ENCODE peak calls at places on chromosomes 3 and 15, in five cellular contexts. M is left ventricle myocardium inferior, Q is uterus, L is tibial artery, V is bronchial epithelial cell. K is an unnamed sample.

GRCh38 chr15:68447209-68447608 is 15.2 kb upstream of the ITGA11 start:
- DNase-seq in M (no peak), Q (no peak), L (peak), V (peak), K (no peak)

GRCh38 chr15:25094519-25094918 is 139.7 kb downstream of the SNRPN start:
- DNase-seq in M (no peak), Q (no peak), L (no peak), V (no peak), K (no peak)

GRCh38 chr3:32249184-32249782 is 10.8 kb downstream of the CMTM8 start:
- DNase-seq in M (no peak), Q (no peak), L (no peak), V (peak), K (no peak)

GRCh38 chr15:96369351-96369750 is 38.9 kb downstream of the NR2F2 start:
- DNase-seq in M (no peak), Q (no peak), L (no peak), V (no peak), K (no peak)

GRCh38 chr3:12963869-12964712 is 109.1 kb downstream of the IQSEC1 start:
- DNase-seq in M (no peak), Q (no peak), L (no peak), V (no peak), K (peak)

GRCh38 chr3:183151716-183152385 is 10.7 kb downstream of the LAMP3 start:
- DNase-seq in M (no peak), Q (no peak), L (no peak), V (no peak), K (no peak)

GRCh38 chr3:11188231-11188630 is 33.9 kb downstream of the HRH1 start:
- DNase-seq in M (no peak), Q (no peak), L (peak), V (no peak), K (no peak)

GRCh38 chr3:150830745-150831144 is 67.8 kb upstream of the SIAH2 start:
- DNase-seq in M (no peak), Q (no peak), L (no peak), V (no peak), K (no peak)

GRCh38 chr3:15896500-15896899 is 98.7 kb upstream of the ANKRD28 start:
- DNase-seq in M (no peak), Q (no peak), L (no peak), V (no peak), K (no peak)

GRCh38 chr3:14991818-14992612 is 44.6 kb downstream of the NR2C2 start:
- DNase-seq in M (no peak), Q (no peak), L (no peak), V (peak), K (no peak)

GRCh38 chr3:171384101-171384891 is 75.9 kb downstream of the TNIK start:
- DNase-seq in M (no peak), Q (no peak), L (no peak), V (no peak), K (no peak)

GRCh38 chr3:134341391-134341790 is 32.9 kb downstream of the AMOTL2 start:
- DNase-seq in M (no peak), Q (no peak), L (peak), V (peak), K (no peak)

GRCh38 chr15:39094116-39094515 is 486.8 kb upstream of the THBS1 start:
- DNase-seq in M (no peak), Q (no peak), L (no peak), V (no peak), K (no peak)

GRCh38 chr3:195468391-195468776 is 25.6 kb upstream of the ACAP2 start:
- DNase-seq in M (no peak), Q (no peak), L (no peak), V (no peak), K (no peak)

GRCh38 chr3:126510323-126510910 is 7.2 kb downstream of the UROC1 start:
- DNase-seq in M (no peak), Q (no peak), L (no peak), V (no peak), K (no peak)

GRCh38 chr3:71831599-71831998 is 46.7 kb upstream of the PROK2 start:
- DNase-seq in M (no peak), Q (no peak), L (no peak), V (peak), K (no peak)

GRCh38 chr3:13121553-13122001 is 48.3 kb upstream of the IQSEC1 start:
- DNase-seq in M (no peak), Q (no peak), L (peak), V (no peak), K (no peak)

GRCh38 chr3:142087676-142088075 is 61.7 kb downstream of the TFDP2 start:
- DNase-seq in M (no peak), Q (no peak), L (no peak), V (peak), K (no peak)

GRCh38 chr3:115876860-115877646 is 253.7 kb downstream of the GAP43 start:
- DNase-seq in M (no peak), Q (no peak), L (no peak), V (no peak), K (peak)

GRCh38 chr3:24367681-24368264 is 126.9 kb downstream of the THRB start:
- DNase-seq in M (no peak), Q (no peak), L (no peak), V (no peak), K (no peak)

GRCh38 chr3:11820540-11821041 is 26.1 kb downstream of the TAMM41 start:
- DNase-seq in M (no peak), Q (no peak), L (no peak), V (no peak), K (peak)

GRCh38 chr3:14209596-14210280 is 31.1 kb downstream of the LSM3 start:
- DNase-seq in M (no peak), Q (no peak), L (no peak), V (no peak), K (no peak)

GRCh38 chr3:52216585-52217408 is 8.6 kb downstream of the TLR9 start:
- DNase-seq in M (peak), Q (peak), L (no peak), V (peak), K (peak)

GRCh38 chr3:51945031-51945840 is 3.1 kb downstream of the PARP3 start:
- DNase-seq in M (no peak), Q (no peak), L (peak), V (no peak), K (no peak)

GRCh38 chr3:99678023-99678422 is 39.6 kb downstream of the COL8A1 start:
- DNase-seq in M (no peak), Q (peak), L (peak), V (peak), K (peak)

GRCh38 chr3:197746801-197747237 is 2.9 kb upstream of the FYTTD1 start:
- DNase-seq in M (no peak), Q (no peak), L (no peak), V (no peak), K (no peak)

GRCh38 chr15:100712226-100712625 is 109.8 kb downstream of the ASB7 start:
- DNase-seq in M (peak), Q (peak), L (no peak), V (no peak), K (no peak)

GRCh38 chr3:152183473-152183872 is 85.3 kb upstream of the MBNL1 start:
- DNase-seq in M (peak), Q (peak), L (no peak), V (no peak), K (peak)

GRCh38 chr3:53774414-53774813 is 71.8 kb downstream of the CHDH start:
- DNase-seq in M (no peak), Q (no peak), L (no peak), V (no peak), K (no peak)

GRCh38 chr15:48373855-48374421 is 42.7 kb downstream of the DUT start:
- DNase-seq in M (peak), Q (peak), L (no peak), V (peak), K (peak)

GRCh38 chr3:127547761-127548605 is 42.5 kb downstream of the TPRA1 start:
- DNase-seq in M (peak), Q (peak), L (peak), V (peak), K (peak)

GRCh38 chr3:97942801-97943546 is 29.3 kb downstream of the RIOX2 start:
- DNase-seq in M (no peak), Q (no peak), L (no peak), V (no peak), K (no peak)

DNA sequence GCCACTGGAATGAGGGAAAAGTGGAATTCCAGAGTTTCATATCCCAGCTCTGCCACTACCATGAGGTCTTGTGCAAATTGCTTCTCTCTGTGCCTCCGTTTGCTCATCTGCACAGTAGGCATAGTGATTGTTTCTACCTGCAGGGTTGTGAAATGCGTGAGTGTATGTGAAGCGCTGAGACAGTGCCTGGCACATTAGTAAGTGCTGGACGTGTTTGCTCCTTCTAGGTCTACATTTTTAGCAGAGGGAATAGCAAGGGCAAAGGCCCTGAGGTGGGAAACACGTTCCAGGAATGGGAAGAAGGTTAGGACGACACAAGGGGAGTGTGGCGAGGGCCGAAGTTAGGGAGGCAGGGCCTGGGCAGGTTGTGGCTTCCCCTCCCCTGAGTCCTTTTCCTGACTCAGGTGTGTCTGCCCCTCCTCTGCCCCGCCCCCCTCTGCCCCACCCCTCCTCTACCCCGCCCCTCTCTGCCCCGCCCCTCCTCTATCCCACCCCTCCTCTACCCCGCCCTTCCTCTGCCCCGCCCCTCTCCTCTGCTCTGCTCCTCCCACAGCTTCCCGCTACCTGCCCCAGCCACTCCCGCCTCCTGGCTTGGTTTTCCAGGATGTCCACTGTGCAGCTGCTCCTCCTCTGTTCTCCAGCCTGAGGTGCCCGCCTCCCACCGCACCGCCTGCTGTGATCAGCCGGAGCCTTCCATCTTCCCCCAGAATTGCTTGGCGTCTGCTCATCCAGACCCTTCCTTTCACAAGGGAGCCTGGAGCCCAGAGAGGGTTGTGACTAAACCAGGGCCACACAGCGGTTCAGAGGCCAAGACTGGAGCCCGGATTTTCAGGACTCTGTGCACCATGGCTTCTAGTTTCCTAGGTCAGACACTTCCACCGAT is 31.1 kb upstream of the SMAD6 start:
- DNase-seq in M (no peak), Q (no peak), L (no peak), V (peak), K (no peak)
- H3K4me3 ChIP-seq in M (no peak), Q (no peak), L (no peak), V (no peak), K (no peak)

GRCh38 chr3:185764168-185764988 is 60.5 kb downstream of the IGF2BP2 start:
- DNase-seq in M (no peak), Q (no peak), L (no peak), V (peak), K (peak)
- H3K4me3 ChIP-seq in M (peak), Q (no peak), L (no peak), V (no peak), K (no peak)

GRCh38 chr15:32861741-32862140 is 143.9 kb downstream of the GREM1 start:
- DNase-seq in M (no peak), Q (peak), L (peak), V (no peak), K (no peak)
- H3K4me3 ChIP-seq in M (peak), Q (peak), L (peak), V (no peak), K (no peak)

DNA sequence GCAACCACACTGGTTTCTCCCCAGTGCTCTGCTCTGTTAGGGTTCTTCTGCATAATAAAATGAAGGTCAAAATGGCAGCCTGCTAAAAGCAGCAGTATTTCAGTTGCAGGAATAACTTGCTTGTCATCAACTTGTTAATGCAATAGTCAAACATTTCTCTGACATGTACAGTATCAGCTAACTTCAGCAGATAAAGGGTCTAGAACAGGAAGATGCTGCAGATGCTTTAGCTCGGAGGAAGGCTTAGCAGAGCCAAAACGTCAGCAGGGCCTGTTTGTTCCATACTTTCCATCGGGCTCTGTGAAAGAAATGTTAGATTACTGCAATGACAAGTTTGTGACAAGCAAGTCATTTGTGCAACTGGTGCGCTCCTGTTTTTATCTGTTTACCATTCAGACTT is 291.9 kb downstream of the TIGIT start:
- DNase-seq in M (no peak), Q (no peak), L (no peak), V (no peak), K (no peak)
- H3K4me3 ChIP-seq in M (no peak), Q (no peak), L (no peak), V (no peak), K (no peak)

GRCh38 chr3:46845860-46846623 is 17.2 kb downstream of the MYL3 start:
- DNase-seq in M (peak), Q (peak), L (peak), V (no peak), K (peak)
- H3K4me3 ChIP-seq in M (peak), Q (peak), L (peak), V (peak), K (no peak)

DNA sequence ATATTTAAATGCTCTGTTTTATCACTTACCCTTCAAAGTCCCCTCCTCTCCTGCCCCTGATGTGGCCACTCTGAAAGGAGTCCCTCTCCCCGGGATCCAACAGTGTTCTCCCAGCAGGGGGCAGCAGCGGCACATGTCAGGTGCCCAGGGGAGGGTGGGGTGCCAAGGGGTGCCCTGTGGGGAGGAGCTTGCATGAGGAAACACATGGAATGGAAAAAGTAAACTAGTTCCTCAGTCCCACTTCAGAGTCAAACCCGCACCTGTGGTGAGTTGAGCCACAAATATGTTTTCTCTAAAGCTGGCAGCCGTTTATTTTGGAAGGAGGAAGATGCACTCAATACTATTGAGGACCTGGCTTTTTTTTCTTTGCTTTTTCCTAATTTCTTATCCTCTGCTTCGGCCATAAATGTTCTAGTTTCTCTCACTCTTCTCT is 30.1 kb upstream of the NRROS start:
- DNase-seq in M (peak), Q (peak), L (peak), V (peak), K (peak)
- H3K4me3 ChIP-seq in M (no peak), Q (no peak), L (no peak), V (no peak), K (no peak)

GRCh38 chr3:194061421-194062029 is 74.4 kb upstream of the HES1 start:
- DNase-seq in M (no peak), Q (no peak), L (no peak), V (no peak), K (no peak)

GRCh38 chr3:194056731-194057415 is 79.1 kb upstream of the HES1 start:
- DNase-seq in M (no peak), Q (no peak), L (no peak), V (peak), K (no peak)

GRCh38 chr3:194054941-194055340 is 81.0 kb upstream of the HES1 start:
- DNase-seq in M (no peak), Q (no peak), L (no peak), V (no peak), K (no peak)

GRCh38 chr3:194057570-194058188 is 78.3 kb upstream of the HES1 start:
- DNase-seq in M (no peak), Q (no peak), L (no peak), V (no peak), K (no peak)

DNA sequence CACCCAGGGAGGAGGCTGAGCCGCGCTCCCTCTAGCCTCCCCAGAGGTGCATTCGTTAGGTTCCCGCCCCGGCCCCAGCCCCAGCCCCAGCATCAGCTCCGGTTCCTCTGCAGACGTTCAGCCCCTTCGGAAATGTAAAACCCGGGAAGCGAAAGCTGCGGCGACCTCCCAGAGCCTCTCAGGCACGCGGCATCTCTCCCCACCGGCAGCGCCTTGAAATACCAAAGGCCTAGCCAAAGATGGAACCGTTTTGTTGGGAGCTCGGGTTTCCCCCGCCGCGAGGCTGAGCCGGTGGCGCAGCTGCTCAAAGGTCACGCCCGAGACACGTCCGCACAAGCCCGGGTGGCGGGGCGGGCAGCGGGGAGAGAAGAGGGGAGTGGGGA is 77.8 kb upstream of the HES1 start:
- DNase-seq in M (peak), Q (peak), L (peak), V (peak), K (peak)
- H3K4me3 ChIP-seq in M (peak), Q (peak), L (peak), V (no peak), K (no peak)

GRCh38 chr15:74270854-74271520 is 34.9 kb downstream of the CCDC33 start:
- DNase-seq in M (no peak), Q (no peak), L (no peak), V (no peak), K (no peak)
- H3K4me3 ChIP-seq in M (no peak), Q (no peak), L (no peak), V (no peak), K (no peak)

DNA sequence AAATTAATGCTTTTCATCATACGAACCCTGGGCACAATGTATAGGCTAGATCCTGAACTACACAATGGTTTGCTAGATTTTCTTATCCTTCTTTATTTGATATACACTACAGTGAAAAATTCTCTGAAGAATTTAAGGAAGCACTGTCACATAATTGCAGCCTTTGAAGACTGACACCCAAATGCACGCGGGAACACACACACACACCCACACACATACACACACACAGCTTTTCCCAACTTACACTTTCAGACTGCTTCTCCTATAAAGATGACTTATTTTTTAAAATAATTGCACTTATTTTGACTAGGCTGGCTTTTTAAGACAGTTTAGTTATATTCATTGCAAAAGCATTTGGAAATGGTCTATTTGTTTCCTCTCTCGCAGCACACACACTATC is 70.0 kb upstream of the LRRN1 start:
- DNase-seq in M (no peak), Q (no peak), L (no peak), V (no peak), K (no peak)
- H3K4me3 ChIP-seq in M (no peak), Q (no peak), L (no peak), V (no peak), K (no peak)

K was measured in endothelial cell of umbilical vein.